ENCODE peak calls at places on chromosomes 2 and 18, in eight cellular contexts. V is endodermal cell, W is uterus, O is trophoblast cell, A is adipocyte, U is A549, L is IMR-90, B is fibroblast of lung. T is an unnamed sample. For H3K4me1 and H3K9me3, the result is how much of the 10 kb centered on the place peaks cover.

GRCh38 chr2:84904717-84905174 is 710 bp upstream of the TMSB10 start:
- DNase-seq in B (peak), O (peak), U (peak), W (peak), V (peak), A (peak), L (peak), T (no peak)

GRCh38 chr2:10847008-10847407 is 34.4 kb upstream of the PDIA6 start:
- DNase-seq in A (no peak), V (no peak), L (no peak), O (no peak), U (no peak), W (no peak), B (no peak), T (no peak)

GRCh38 chr18:30280861-30281470 is 761.6 kb downstream of the DSC3 start:
- DNase-seq in U (peak), L (peak), B (peak), O (peak), W (no peak), A (peak), V (peak), T (peak)

GRCh38 chr2:202871161-202872141 is at the start of gene ICA1L:
- DNase-seq in L (peak), U (peak), B (peak), A (peak), W (peak), O (peak), V (peak), T (no peak)

GRCh38 chr2:240646061-240646899 is 21.0 kb downstream of the GPR35 start:
- DNase-seq in U (no peak), A (no peak), L (no peak), B (no peak), V (peak), W (peak), O (no peak), T (no peak)

GRCh38 chr2:46655551-46656436 is 176.4 kb downstream of the TMEM247 start:
- DNase-seq in U (no peak), B (peak), A (no peak), W (peak), L (peak), V (no peak), O (peak), T (no peak)

GRCh38 chr2:223486741-223487140 is 115.4 kb downstream of the SCG2 start:
- DNase-seq in W (no peak), A (no peak), V (no peak), O (no peak), B (peak), U (no peak), L (no peak), T (no peak)

GRCh38 chr18:75923169-75923568 is 495.7 kb upstream of the SMIM21 start:
- DNase-seq in O (no peak), W (peak), A (peak), U (peak), B (peak), L (peak), V (peak), T (no peak)

GRCh38 chr2:69013123-69013836 is at the start of gene ANTXR1:
- DNase-seq in A (peak), O (peak), V (peak), B (peak), W (peak), U (peak), L (peak), T (no peak)

GRCh38 chr2:13681936-13682335 is 950.6 kb upstream of the LRATD1 start:
- DNase-seq in W (no peak), A (peak), B (peak), U (no peak), V (no peak), L (peak), O (no peak), T (peak)

GRCh38 chr2:176261136-176261535 is 8.1 kb upstream of the MTX2 start:
- DNase-seq in U (no peak), A (no peak), B (no peak), O (no peak), V (no peak), W (no peak), L (no peak), T (no peak)

GRCh38 chr18:48318481-48318880 is 90.7 kb downstream of the ZBTB7C start:
- DNase-seq in V (no peak), W (no peak), L (no peak), U (no peak), O (no peak), A (no peak), B (no peak), T (no peak)

GRCh38 chr18:25190468-25190867 is 161.5 kb downstream of the ZNF521 start:
- DNase-seq in L (no peak), O (no peak), V (no peak), B (no peak), A (no peak), U (no peak), W (no peak), T (no peak)

GRCh38 chr2:234679766-234680687 is 183.1 kb upstream of the ARL4C start:
- DNase-seq in U (peak), O (peak), L (peak), W (peak), V (peak), A (peak), B (peak), T (no peak)

GRCh38 chr2:240127911-240128607 is 8.0 kb downstream of the COPS9 start:
- DNase-seq in A (no peak), B (no peak), U (no peak), V (no peak), W (no peak), L (no peak), O (no peak), T (no peak)

GRCh38 chr18:49368876-49369440 is 91.5 kb downstream of the DYM start:
- DNase-seq in A (no peak), B (peak), L (no peak), W (no peak), O (no peak), V (peak), U (no peak), T (no peak)

GRCh38 chr2:7604456-7604855 is 687.2 kb downstream of the RNF144A start:
- DNase-seq in W (no peak), A (peak), V (peak), O (no peak), L (no peak), B (peak), U (no peak), T (no peak)

GRCh38 chr2:152523091-152523490 is 188.1 kb downstream of the FMNL2 start:
- DNase-seq in W (no peak), O (no peak), B (peak), U (no peak), V (no peak), L (peak), A (peak), T (no peak)

GRCh38 chr2:100180503-100180902 is 38.1 kb upstream of the AFF3 start:
- DNase-seq in U (no peak), L (no peak), V (no peak), W (no peak), B (no peak), A (no peak), O (no peak), T (no peak)

GRCh38 chr2:23390152-23390551 is 5.2 kb downstream of the KLHL29 start:
- DNase-seq in A (no peak), O (peak), W (no peak), U (no peak), B (peak), V (no peak), L (no peak), T (no peak)

GRCh38 chr2:237667891-237668290 is 40.5 kb downstream of the LRRFIP1 start:
- DNase-seq in U (no peak), A (no peak), L (no peak), B (no peak), W (peak), V (no peak), O (no peak), T (no peak)

GRCh38 chr2:168217920-168218319 is 29.5 kb downstream of the STK39 start:
- DNase-seq in L (peak), U (no peak), B (peak), V (no peak), W (no peak), O (no peak), A (no peak), T (no peak)

GRCh38 chr2:168212866-168213265 is 34.5 kb downstream of the STK39 start:
- DNase-seq in V (no peak), U (no peak), L (peak), W (no peak), O (no peak), A (no peak), B (peak), T (no peak)

GRCh38 chr2:168212167-168212566 is 35.2 kb downstream of the STK39 start:
- DNase-seq in V (no peak), O (no peak), A (no peak), U (no peak), W (no peak), B (no peak), L (no peak), T (no peak)

GRCh38 chr2:168216351-168217005 is 30.9 kb downstream of the STK39 start:
- DNase-seq in B (peak), U (no peak), V (no peak), O (no peak), A (no peak), L (peak), W (no peak), T (no peak)

GRCh38 chr2:168215813-168216212 is 31.6 kb downstream of the STK39 start:
- DNase-seq in O (no peak), U (no peak), B (peak), V (no peak), L (peak), W (no peak), A (no peak), T (no peak)
- H3K4me1 ChIP-seq in O (under half), U (under half), B (under half), V (under half), L (under half), W (under half), A (under half), T (under half)

GRCh38 chr2:238776003-238776640 is 71.8 kb upstream of the TWIST2 start:
- DNase-seq in A (no peak), V (no peak), O (no peak), U (no peak), L (no peak), B (no peak), W (no peak), T (no peak)

GRCh38 chr2:238775591-238775990 is 72.3 kb upstream of the TWIST2 start:
- DNase-seq in U (no peak), B (no peak), L (no peak), V (no peak), A (no peak), O (no peak), W (no peak), T (no peak)

GRCh38 chr2:238772635-238773297 is 75.1 kb upstream of the TWIST2 start:
- DNase-seq in W (no peak), O (no peak), B (no peak), L (no peak), V (peak), U (no peak), A (no peak), T (no peak)

GRCh38 chr2:238773472-238773871 is 74.4 kb upstream of the TWIST2 start:
- DNase-seq in W (no peak), U (no peak), L (no peak), O (no peak), B (no peak), V (no peak), A (no peak), T (no peak)

GRCh38 chr2:238774980-238775509 is 72.8 kb upstream of the TWIST2 start:
- DNase-seq in L (no peak), U (no peak), W (no peak), A (no peak), B (no peak), O (no peak), V (peak), T (no peak)
- H3K9me3 ChIP-seq in L (under half), U (half or more), W (under half), A (under half), B (under half), O (under half), V (under half), T (under half)

DNA sequence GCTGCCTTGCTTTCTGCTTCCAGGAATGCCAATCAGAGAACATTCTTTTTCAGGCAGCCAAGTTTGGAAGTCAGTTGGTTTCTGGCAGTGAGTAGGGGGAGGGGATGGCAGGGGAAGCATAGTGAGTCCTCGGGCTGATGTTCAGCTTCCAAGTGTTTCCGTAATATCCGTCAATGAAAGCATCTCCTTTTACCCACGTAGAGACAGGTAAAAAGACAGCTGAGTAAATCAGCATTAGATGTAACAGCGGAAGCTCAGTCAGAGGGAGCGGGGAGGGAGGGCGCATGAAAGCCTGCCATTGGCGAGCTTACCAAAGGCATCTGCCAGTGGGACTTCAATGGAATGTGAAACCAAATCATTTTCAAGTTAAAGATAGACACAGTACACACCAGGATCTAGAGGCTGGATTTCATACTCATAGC is 117.1 kb upstream of the DTNA start:
- DNase-seq in B (peak), L (peak), W (peak), V (peak), U (no peak), A (peak), O (no peak), T (no peak)
- H3K4me3 ChIP-seq in B (peak), L (peak), W (peak), V (peak), U (no peak), A (peak), O (peak), T (no peak)

GRCh38 chr2:42116195-42117181 is 52.7 kb upstream of the EML4 start:
- DNase-seq in U (no peak), O (peak), B (peak), A (peak), W (no peak), L (peak), V (no peak), T (no peak)
- H3K4me1 ChIP-seq in U (under half), O (under half), B (under half), A (under half), W (under half), L (under half), V (under half), T (under half)

GRCh38 chr2:31598694-31599093 is 18.0 kb upstream of the SRD5A2 start:
- DNase-seq in V (no peak), O (no peak), W (no peak), B (no peak), A (no peak), L (no peak), U (no peak), T (no peak)
- H3K9me3 ChIP-seq in V (under half), O (under half), W (under half), B (under half), A (under half), L (under half), U (under half), T (under half)